ENCODE peak calls at places on chromosome 19, in ten cellular contexts. N, H, D, A, O, R, F, I, W and J are unnamed samples.

GRCh38 chr19:50977626-50978025 is 6.1 kb downstream of the KLK7 start:
- DNase-seq in R (no peak), H (no peak), F (no peak), D (no peak), N (no peak), A (no peak), O (no peak), W (no peak), I (no peak), J (no peak)

GRCh38 chr19:34996978-34997640 is 3.0 kb upstream of the GRAMD1A start:
- DNase-seq in H (peak), N (no peak), O (no peak), A (no peak), F (peak), I (no peak), R (no peak), D (no peak), W (no peak), J (no peak)

GRCh38 chr19:3945838-3946237 is 13.0 kb downstream of the NMRK2 start:
- DNase-seq in H (no peak), F (no peak), A (no peak), N (no peak), O (no peak), I (peak), D (no peak), R (no peak), W (no peak), J (no peak)

GRCh38 chr19:6238643-6239281 is 41.0 kb downstream of the MLLT1 start:
- DNase-seq in R (no peak), I (no peak), D (no peak), A (no peak), F (no peak), H (no peak), W (no peak), O (no peak), N (no peak), J (peak)

GRCh38 chr19:6271721-6272410 is 7.9 kb downstream of the MLLT1 start:
- DNase-seq in F (no peak), R (peak), W (no peak), N (no peak), D (peak), I (no peak), A (peak), H (no peak), O (no peak), J (peak)

GRCh38 chr19:335072-335471 is 9.5 kb downstream of the MIER2 start:
- DNase-seq in O (no peak), H (no peak), W (no peak), A (no peak), R (no peak), N (no peak), D (no peak), F (no peak), I (no peak), J (no peak)

GRCh38 chr19:47447470-47448359 is 24.0 kb downstream of the SLC8A2 start:
- DNase-seq in D (peak), O (no peak), I (no peak), A (peak), F (peak), W (peak), R (peak), H (no peak), N (peak), J (peak)

GRCh38 chr19:36973021-36973843 is 57.1 kb downstream of the ZNF568 start:
- DNase-seq in N (peak), R (peak), O (peak), F (peak), H (peak), I (peak), W (peak), A (peak), D (peak), J (peak)

GRCh38 chr19:31058676-31059075 is 290.6 kb downstream of the TSHZ3 start:
- DNase-seq in R (no peak), W (no peak), I (no peak), N (no peak), O (no peak), H (no peak), A (no peak), D (no peak), F (no peak), J (no peak)

GRCh38 chr19:28988066-28988465 is 224.9 kb downstream of the UQCRFS1 start:
- DNase-seq in R (no peak), I (no peak), W (no peak), H (no peak), D (no peak), F (no peak), A (no peak), O (no peak), N (no peak), J (no peak)

GRCh38 chr19:56639217-56639616 is 3.7 kb upstream of the SMIM17 start:
- DNase-seq in R (no peak), H (no peak), I (no peak), O (no peak), F (no peak), N (no peak), A (no peak), D (no peak), W (no peak), J (no peak)

GRCh38 chr19:48770223-48770622 is 14.9 kb downstream of the FGF21 start:
- DNase-seq in O (no peak), F (no peak), D (peak), W (no peak), I (peak), H (no peak), A (no peak), N (no peak), R (no peak), J (no peak)

GRCh38 chr19:35104361-35104760 is 11.3 kb upstream of the FXYD3 start:
- DNase-seq in A (no peak), F (no peak), O (no peak), D (no peak), R (no peak), H (no peak), I (no peak), W (no peak), N (no peak), J (no peak)

GRCh38 chr19:4139614-4140236 is 13.7 kb upstream of the CREB3L3 start:
- DNase-seq in D (peak), W (peak), O (no peak), F (peak), H (peak), R (peak), A (peak), I (peak), N (peak), J (peak)

GRCh38 chr19:2962018-2962670 is 15.2 kb upstream of the TLE6 start:
- DNase-seq in R (peak), H (peak), D (peak), W (peak), I (peak), F (peak), N (no peak), A (no peak), O (no peak), J (peak)

GRCh38 chr19:18294467-18294864 is 13.0 kb upstream of the JUND start:
- DNase-seq in D (no peak), W (peak), N (peak), R (peak), A (no peak), F (peak), H (peak), I (no peak), O (no peak), J (no peak)

GRCh38 chr19:29571181-29571580 is 34.9 kb upstream of the POP4 start:
- DNase-seq in A (no peak), R (no peak), H (no peak), O (no peak), I (no peak), N (no peak), F (no peak), D (no peak), W (no peak), J (no peak)

GRCh38 chr19:4567584-4568071 is 8.1 kb upstream of the SEMA6B start:
- DNase-seq in H (peak), A (peak), N (peak), I (no peak), R (peak), O (no peak), F (peak), W (peak), D (peak), J (peak)